ENCODE peak calls at places on chromosomes 3 and 15, in six cellular contexts. F, L, V, Y, B and M are unnamed samples.

GRCh38 chr3:134527037-134527436 is 41.2 kb downstream of the CEP63 start:
- DNase-seq in Y (no peak), F (no peak), L (no peak), B (no peak), V (no peak), M (peak)

GRCh38 chr3:25453521-25454410 is 25.7 kb downstream of the RARB start:
- DNase-seq in F (peak), Y (no peak), V (no peak), L (no peak), B (no peak), M (no peak)

GRCh38 chr3:33442190-33442589 is 2.0 kb upstream of the UBP1 start:
- DNase-seq in L (no peak), Y (no peak), V (no peak), F (no peak), B (no peak), M (no peak)

GRCh38 chr3:187750513-187751123 is 5.3 kb upstream of the BCL6 start:
- DNase-seq in F (no peak), V (no peak), L (no peak), B (no peak), Y (no peak), M (no peak)

GRCh38 chr3:152718810-152719209 is 116.1 kb upstream of the P2RY1 start:
- DNase-seq in V (no peak), L (peak), F (no peak), Y (no peak), B (no peak), M (no peak)

GRCh38 chr15:63763476-63764123 is 70.1 kb downstream of the HERC1 start:
- DNase-seq in B (no peak), F (no peak), Y (no peak), L (peak), V (no peak), M (no peak)

GRCh38 chr3:37864904-37865303 is 3.2 kb downstream of the CTDSPL start:
- DNase-seq in F (no peak), L (no peak), B (no peak), V (no peak), Y (no peak), M (no peak)

GRCh38 chr3:48268936-48269551 is 28.1 kb downstream of the ZNF589 start:
- DNase-seq in Y (no peak), L (peak), F (no peak), B (peak), V (no peak), M (no peak)

GRCh38 chr3:11642455-11643162 is 1.1 kb downstream of the VGLL4 start:
- DNase-seq in Y (peak), F (peak), L (peak), V (peak), B (peak), M (peak)

GRCh38 chr15:93037341-93038063 is 51.5 kb downstream of the RGMA start:
- DNase-seq in F (no peak), Y (no peak), L (peak), B (no peak), V (no peak), M (peak)

GRCh38 chr3:69410301-69410700 is 24.4 kb upstream of the FRMD4B start:
- DNase-seq in L (peak), F (peak), B (peak), V (peak), Y (peak), M (peak)

GRCh38 chr3:63207066-63207590 is 71.0 kb upstream of the SYNPR start:
- DNase-seq in F (no peak), Y (no peak), V (no peak), L (no peak), B (no peak), M (no peak)

GRCh38 chr3:71304684-71305083 is 278.8 kb downstream of the FOXP1 start:
- DNase-seq in V (no peak), L (no peak), F (no peak), B (peak), Y (no peak), M (no peak)

GRCh38 chr3:73509812-73510211 is 114.9 kb downstream of the PDZRN3 start:
- DNase-seq in B (no peak), L (no peak), Y (no peak), V (no peak), F (no peak), M (no peak)

GRCh38 chr3:51955893-51956770 is 951 bp downstream of the GPR62 start:
- DNase-seq in B (no peak), V (peak), Y (no peak), L (peak), F (no peak), M (peak)

GRCh38 chr3:64108784-64109317 is 85.6 kb upstream of the PSMD6 start:
- DNase-seq in L (no peak), F (no peak), Y (no peak), B (no peak), V (no peak), M (no peak)

GRCh38 chr3:186193534-186194450 is 84.9 kb upstream of the ETV5 start:
- DNase-seq in Y (no peak), L (no peak), V (peak), B (no peak), F (no peak), M (peak)

GRCh38 chr3:134619884-134620445 is 30.9 kb downstream of the KY start:
- DNase-seq in V (no peak), B (no peak), F (no peak), L (no peak), Y (no peak), M (no peak)

GRCh38 chr3:47247131-47248064 is 35.2 kb downstream of the KIF9 start:
- DNase-seq in L (no peak), Y (no peak), F (no peak), B (no peak), V (no peak), M (no peak)

GRCh38 chr3:47410801-47411646 is 30.2 kb downstream of the PTPN23 start:
- DNase-seq in Y (no peak), L (no peak), B (no peak), F (no peak), V (no peak), M (no peak)

GRCh38 chr3:162087361-162087760 is 590.8 kb downstream of the OTOL1 start:
- DNase-seq in Y (no peak), B (no peak), L (no peak), V (no peak), F (no peak), M (no peak)
- TF ChIP-seq CTCF in Y (no peak), B (no peak), L (no peak), V (no peak), F (no peak), M (no peak)

DNA sequence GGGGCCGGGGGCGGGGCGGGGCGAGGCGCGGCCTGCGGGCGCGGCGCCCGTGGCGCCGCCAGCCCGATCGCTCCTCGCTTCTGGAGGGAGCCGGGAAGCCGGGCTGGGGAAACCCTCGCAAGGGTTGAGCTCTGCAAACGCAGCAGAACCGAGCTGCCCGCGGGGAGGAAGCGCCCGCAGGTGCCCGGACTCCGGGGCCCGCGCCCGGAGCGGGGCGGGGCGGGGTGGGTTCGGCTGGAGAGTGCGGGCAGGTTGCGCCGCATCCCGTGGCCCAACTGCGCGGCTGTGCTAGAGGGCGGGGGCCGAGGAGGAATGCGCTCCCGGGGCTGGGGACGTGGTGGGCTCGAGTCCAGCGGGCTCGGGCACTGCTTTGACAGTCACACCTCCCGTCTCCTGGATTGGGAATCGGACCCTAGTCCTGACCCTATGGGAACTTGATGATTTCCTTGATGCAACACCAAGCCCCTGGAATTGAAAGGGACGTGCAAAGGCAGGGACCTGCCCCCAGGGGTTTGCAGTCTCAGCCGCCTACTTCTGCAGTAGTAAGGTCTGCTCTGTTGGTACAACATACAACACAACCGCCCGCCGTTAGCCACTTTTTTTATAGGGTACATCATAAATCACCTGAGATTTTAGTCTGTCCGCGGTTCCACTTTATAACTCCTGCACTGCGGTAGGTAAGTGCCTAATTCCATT is 34.3 kb downstream of the ZBTB38 start:
- DNase-seq in V (peak), L (peak), F (peak), B (peak), Y (no peak), M (peak)
- TF ChIP-seq CTCF in V (no peak), L (no peak), F (no peak), B (no peak), Y (peak), M (no peak)

GRCh38 chr15:40357246-40357645 is 773 bp upstream of the DISP2 start:
- DNase-seq in Y (no peak), B (no peak), F (no peak), L (no peak), V (no peak), M (no peak)

GRCh38 chr15:40360015-40360414 is 2.0 kb downstream of the DISP2 start:
- DNase-seq in B (no peak), F (no peak), L (peak), V (no peak), Y (no peak), M (no peak)

GRCh38 chr15:40357723-40358491 is at the start of gene DISP2:
- DNase-seq in Y (peak), V (peak), B (peak), F (peak), L (peak), M (peak)

GRCh38 chr15:40355976-40356585 is 1.9 kb upstream of the DISP2 start:
- DNase-seq in F (no peak), L (no peak), B (no peak), V (no peak), Y (no peak), M (no peak)

GRCh38 chr15:40358492-40359353 is 704 bp downstream of the DISP2 start:
- DNase-seq in F (no peak), Y (no peak), B (peak), L (no peak), V (no peak), M (peak)
- TF ChIP-seq CTCF in F (no peak), Y (peak), B (no peak), L (no peak), V (peak), M (peak)

GRCh38 chr15:85439996-85440395 is 59.6 kb downstream of the AKAP13 start:
- DNase-seq in Y (no peak), F (no peak), V (no peak), B (no peak), L (no peak), M (no peak)
- TF ChIP-seq CTCF in Y (no peak), F (no peak), V (no peak), B (no peak), L (no peak), M (no peak)

DNA sequence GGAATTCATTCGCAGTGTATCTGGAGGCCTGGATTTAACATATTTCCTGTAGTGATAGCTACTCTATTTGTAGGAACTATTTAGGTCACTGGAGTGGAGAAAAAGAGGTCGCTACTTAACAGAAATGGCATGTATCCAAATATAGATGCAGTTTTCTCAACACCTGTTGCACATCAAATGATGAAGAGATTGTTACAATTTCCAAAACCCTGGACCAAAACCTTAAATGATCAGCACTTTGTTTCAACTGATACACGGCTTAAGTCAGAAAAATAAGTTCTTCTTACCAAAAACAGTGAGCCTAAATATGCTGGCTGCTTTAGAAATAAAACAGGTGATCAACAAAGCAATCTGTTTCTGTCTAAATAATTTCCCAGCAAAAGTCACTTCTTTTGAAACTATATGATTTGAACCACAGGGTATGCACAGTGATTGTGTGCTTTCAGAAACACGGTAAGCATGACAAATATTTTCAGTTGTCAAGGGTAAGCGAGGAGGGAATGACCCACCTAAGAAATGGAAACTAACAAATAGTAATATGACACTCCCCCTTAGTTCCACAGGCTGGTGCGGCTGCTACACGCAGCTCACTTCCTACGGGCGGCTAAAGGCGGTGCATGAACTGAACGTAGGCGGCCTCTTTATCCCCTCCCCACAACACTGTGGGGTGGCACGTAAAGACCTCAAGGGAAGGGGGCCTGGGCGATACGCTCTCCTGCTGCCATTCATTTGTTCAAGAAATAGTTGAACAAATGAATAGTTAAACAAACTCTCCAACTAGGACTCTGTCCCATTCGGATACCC is 1.1 kb downstream of the EHD4 start:
- DNase-seq in B (peak), F (peak), Y (peak), V (no peak), L (peak), M (no peak)
- TF ChIP-seq CTCF in B (no peak), F (no peak), Y (no peak), V (peak), L (no peak), M (no peak)

DNA sequence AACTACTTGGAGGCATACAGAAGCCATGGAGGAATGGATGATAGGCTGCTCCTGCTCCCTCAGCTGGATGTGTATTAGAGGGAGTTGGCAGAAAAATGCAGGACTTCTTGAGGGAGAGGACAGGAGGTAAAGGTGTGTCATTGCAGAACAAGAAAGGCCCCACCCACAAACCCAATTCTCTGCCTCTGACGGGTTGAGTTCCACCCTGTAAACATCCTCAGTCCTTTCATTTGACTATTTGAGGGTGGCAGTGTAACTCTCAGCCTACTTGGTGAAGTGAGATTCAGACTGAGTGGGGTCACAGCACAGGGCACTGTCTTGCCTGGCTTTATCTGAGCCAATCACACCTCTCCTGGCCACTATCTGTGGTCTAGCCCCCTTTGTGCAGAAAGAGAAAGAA is at the start of gene TPRG1:
- DNase-seq in Y (no peak), V (no peak), F (no peak), L (no peak), B (no peak), M (no peak)
- TF ChIP-seq CTCF in Y (no peak), V (no peak), F (no peak), L (no peak), B (no peak), M (no peak)

DNA sequence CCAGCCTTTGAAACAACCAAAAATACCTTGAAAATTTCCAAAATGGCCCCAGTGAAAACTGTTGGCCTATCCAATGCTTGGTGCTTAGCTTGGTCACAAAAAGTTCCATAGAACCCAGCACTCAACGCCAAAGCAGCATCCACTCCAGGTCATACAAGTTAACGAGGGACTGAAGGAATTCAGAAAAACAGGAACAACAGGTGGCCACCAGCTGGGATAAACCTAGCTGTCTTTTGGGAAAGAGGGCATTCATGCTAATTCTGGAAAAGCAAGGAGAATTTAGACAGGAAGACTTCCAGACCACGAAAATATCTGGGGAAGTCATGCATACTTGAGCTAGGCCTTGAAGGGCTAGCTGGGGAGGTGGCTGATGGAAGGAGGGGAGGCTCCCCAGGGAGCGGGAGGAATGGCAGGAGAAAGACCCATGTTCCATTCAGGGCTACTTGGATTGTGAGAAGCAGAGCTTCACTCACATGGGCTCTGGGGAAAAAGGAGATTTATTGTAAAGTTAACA is 28.6 kb downstream of the COLQ start:
- DNase-seq in L (no peak), V (no peak), B (no peak), Y (no peak), F (no peak), M (no peak)
- TF ChIP-seq CTCF in L (no peak), V (no peak), B (no peak), Y (no peak), F (no peak), M (no peak)